ENCODE peak calls at places on chromosomes 7 and 10, in four cellular contexts. Z, J, D and P are unnamed samples. For H3K4me1, the result is how much of the 10 kb centered on the place peaks cover.

GRCh38 chr7:140059288-140060242 is 3.2 kb downstream of the PARP12 start:
- DNase-seq in D (peak), Z (peak), J (peak), P (peak)

GRCh38 chr10:4353059-4353655 is 472.9 kb upstream of the AKR1E2 start:
- DNase-seq in J (no peak), D (no peak), Z (no peak), P (no peak)

GRCh38 chr7:138649506-138649905 is 51.7 kb downstream of the SVOPL start:
- DNase-seq in J (no peak), D (no peak), Z (no peak), P (no peak)

GRCh38 chr10:5565671-5566581 is 41.2 kb downstream of the CALML3 start:
- DNase-seq in J (no peak), D (no peak), Z (no peak), P (no peak)

GRCh38 chr10:34058922-34059614 is 724.6 kb upstream of the NRP1 start:
- DNase-seq in D (no peak), J (no peak), Z (no peak), P (no peak)

GRCh38 chr10:112658900-112659328 is 211.9 kb downstream of the VTI1A start:
- DNase-seq in Z (no peak), D (no peak), J (no peak), P (no peak)

GRCh38 chr7:95476072-95476845 is 9.5 kb upstream of the ASB4 start:
- DNase-seq in Z (no peak), D (no peak), J (no peak), P (no peak)

GRCh38 chr10:119003572-119004289 is 25.8 kb upstream of the NANOS1 start:
- DNase-seq in Z (no peak), J (no peak), D (no peak), P (no peak)

GRCh38 chr10:128422221-128422620 is 296.0 kb upstream of the MKI67 start:
- DNase-seq in J (no peak), D (no peak), Z (peak), P (no peak)

GRCh38 chr10:17214991-17215781 is 12.9 kb upstream of the VIM start:
- DNase-seq in D (no peak), J (no peak), Z (no peak), P (no peak)

GRCh38 chr7:92833766-92834605 is 2.4 kb downstream of the CDK6 start:
- DNase-seq in Z (peak), D (peak), J (peak), P (peak)

DNA sequence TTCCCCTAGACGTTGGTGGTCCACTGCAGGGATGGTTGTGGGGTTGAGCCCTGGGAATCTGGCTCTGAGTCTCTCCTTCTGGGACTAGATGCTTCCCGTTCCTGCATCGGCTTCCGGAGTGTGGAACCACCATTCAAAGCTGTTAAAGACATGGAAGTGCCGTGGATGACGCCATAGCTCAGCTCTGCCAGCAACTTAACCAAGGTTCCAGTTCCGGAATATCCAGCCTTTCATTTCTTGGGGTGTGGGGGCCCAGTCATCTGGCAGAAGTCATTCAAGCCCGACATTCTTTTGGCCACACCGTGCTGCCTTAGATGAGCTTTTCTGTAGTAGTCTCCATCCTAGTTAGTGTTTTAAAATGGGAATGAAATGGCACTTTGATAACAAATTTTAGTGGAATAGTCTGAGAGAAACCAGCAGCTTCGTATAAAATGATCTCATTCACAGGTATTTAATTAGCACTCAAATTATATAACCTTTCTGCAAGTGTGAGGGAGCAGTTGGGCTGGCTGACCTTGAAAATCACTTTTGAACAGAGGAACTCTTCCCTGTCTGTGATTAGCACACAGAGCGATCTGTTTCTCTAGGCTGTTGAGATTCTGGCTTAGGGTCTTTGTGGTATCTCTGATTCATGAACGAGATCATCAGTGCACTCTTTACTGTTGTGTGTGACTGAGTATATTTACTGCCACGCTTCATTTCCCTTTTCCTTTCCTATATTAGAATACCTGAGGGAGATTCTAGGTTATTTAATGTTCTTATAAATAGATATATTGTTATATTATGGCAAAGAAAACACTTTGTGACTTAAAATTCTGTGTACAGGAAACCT is 19.9 kb downstream of the LMTK2 start:
- DNase-seq in J (no peak), D (no peak), Z (no peak), P (no peak)
- H3K4me1 ChIP-seq in J (under half), D (under half), Z (under half), P (half or more)

DNA sequence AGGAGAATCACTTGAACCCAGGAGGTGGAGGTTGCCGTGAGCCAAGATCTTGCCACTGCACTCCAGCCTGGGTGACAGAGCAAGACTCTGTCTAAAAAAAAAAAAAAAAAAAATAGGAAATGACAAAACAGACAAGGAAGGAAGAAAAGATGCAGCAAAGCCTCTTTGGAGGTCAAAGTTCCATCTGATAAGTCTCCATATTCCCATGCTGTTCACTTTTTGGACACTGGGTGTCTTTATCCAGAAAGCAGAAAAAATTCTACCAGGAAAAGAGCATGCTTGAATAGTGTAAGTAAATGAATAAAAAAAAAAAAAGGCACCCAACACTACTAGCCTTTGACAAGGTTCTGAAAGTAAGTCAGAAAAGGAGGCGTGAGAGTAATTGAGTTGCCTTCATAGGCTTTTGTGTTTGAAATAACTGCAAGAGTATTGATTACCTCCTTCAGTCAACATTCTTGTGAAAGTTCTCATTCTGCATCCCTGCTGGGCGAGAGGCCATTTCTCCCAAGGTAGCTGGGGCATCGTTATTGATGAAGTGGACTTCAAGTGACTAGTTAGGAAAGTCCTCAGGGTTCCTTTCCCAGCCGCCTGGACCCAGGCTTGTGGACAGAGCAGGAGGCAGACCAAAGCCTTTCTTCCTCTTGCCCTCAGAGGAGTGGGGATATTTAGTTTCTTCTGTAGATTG is 133.3 kb upstream of the KIF5B start:
- DNase-seq in D (no peak), J (no peak), Z (no peak), P (no peak)
- TF ChIP-seq CTCF in D (no peak), J (no peak), Z (no peak), P (no peak)

DNA sequence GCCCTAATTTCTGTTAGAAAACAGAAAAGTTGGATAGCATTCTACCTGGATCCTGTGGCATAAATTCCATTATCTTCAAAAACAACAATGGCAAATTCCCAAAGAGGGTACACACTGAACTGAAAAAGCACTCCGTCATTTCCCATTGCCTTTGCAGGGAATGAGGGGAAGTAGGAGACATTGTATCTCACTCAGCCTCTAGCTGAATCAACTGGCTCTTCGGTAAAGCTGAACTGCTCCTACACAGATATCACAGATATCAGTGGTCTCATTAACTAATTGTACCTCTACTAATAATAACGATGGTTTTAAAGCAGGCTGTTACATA is 64.2 kb upstream of the PRKAR2B start:
- DNase-seq in J (no peak), Z (no peak), D (no peak), P (no peak)
- H3K4me1 ChIP-seq in J (under half), Z (under half), D (under half), P (under half)

GRCh38 chr7:151032936-151033863 is 5.0 kb downstream of the ABCB8 start:
- DNase-seq in J (no peak), Z (no peak), D (no peak), P (no peak)
- TF ChIP-seq CTCF in J (no peak), Z (no peak), D (no peak), P (no peak)